ENCODE peak calls at places on chromosomes 7 and 10, in five cellular contexts. H is activated CD4-positive, alpha-beta T cell treated with anti-CD3 and anti-CD28 coated beads, Interleukin-2, amount 10 ng/mL, durations not matched to agents 7 days and 5 days; J is sciatic nerve; S is fibroblast of mammary gland; U is NCI-H1436. Y is an unnamed sample.

GRCh38 chr10:66627156-66627555 is 298.7 kb upstream of the LRRTM3 start:
- DNase-seq in H (no peak), J (no peak), S (no peak), U (no peak), Y (no peak)

GRCh38 chr7:120272261-120272895 is 597 bp upstream of the KCND2 start:
- DNase-seq in H (peak), J (no peak), S (peak), U (peak), Y (peak)

GRCh38 chr10:52484426-52485065 is 170.5 kb downstream of the DKK1 start:
- DNase-seq in H (no peak), J (no peak), S (peak), U (no peak), Y (no peak)

GRCh38 chr10:86259901-86260562 is 106.6 kb downstream of the GRID1 start:
- DNase-seq in H (no peak), J (peak), S (no peak), U (no peak), Y (no peak)

GRCh38 chr10:3136336-3136735 is 36.2 kb downstream of the PITRM1 start:
- DNase-seq in H (no peak), J (no peak), S (peak), U (no peak), Y (no peak)

GRCh38 chr10:119425881-119426170 is 116.7 kb downstream of the RGS10 start:
- DNase-seq in H (no peak), J (no peak), S (no peak), U (no peak), Y (no peak)

GRCh38 chr10:46518028-46518725 is 38.3 kb downstream of the GPRIN2 start:
- DNase-seq in H (no peak), J (peak), S (no peak), U (no peak), Y (no peak)

GRCh38 chr7:72924417-72924747 is 513 bp upstream of the POM121 start:
- DNase-seq in H (no peak), J (no peak), S (peak), U (no peak), Y (no peak)

GRCh38 chr7:105718511-105718925 is 137.2 kb upstream of the EFCAB10 start:
- DNase-seq in H (no peak), J (no peak), S (no peak), U (no peak), Y (peak)

GRCh38 chr7:44060091-44060947 is 5.0 kb downstream of the PGAM2 start:
- DNase-seq in H (no peak), J (peak), S (no peak), U (no peak), Y (no peak)

GRCh38 chr7:131861620-131862346 is 305.4 kb upstream of the PODXL start:
- DNase-seq in H (no peak), J (no peak), S (no peak), U (no peak), Y (no peak)

Y was measured in GDM1.